ENCODE peak calls at places on chromosomes 4 and X, in seven cellular contexts. A, B, Y, U, H, M and C are unnamed samples.

GRCh38 chr4:75867135-75867534 is 35.1 kb downstream of the PPEF2 start:
- DNase-seq in A (no peak), B (no peak), Y (no peak), U (no peak), H (no peak), M (no peak), C (no peak)

GRCh38 chrX:132518401-132518800 is 29.6 kb upstream of the MBNL3 start:
- DNase-seq in A (no peak), B (no peak), Y (no peak), U (no peak), H (no peak), M (no peak), C (no peak)

GRCh38 chr4:40576651-40577480 is 52.8 kb downstream of the RBM47 start:
- DNase-seq in A (no peak), B (no peak), Y (peak; percentile 82), U (peak; percentile 33), H (no peak), M (no peak), C (peak; percentile 47)

GRCh38 chrX:27162496-27162895 is 300.6 kb downstream of the PPP4R3C start:
- DNase-seq in A (no peak), B (no peak), Y (no peak), U (no peak), H (no peak), M (no peak), C (no peak)

GRCh38 chr4:75016472-75016871 is 83.6 kb downstream of the PARM1 start:
- DNase-seq in A (no peak), B (no peak), Y (no peak), U (no peak), H (no peak), M (no peak), C (no peak)

GRCh38 chr4:43423276-43423675 is 530.8 kb downstream of the GRXCR1 start:
- DNase-seq in A (no peak), B (no peak), Y (no peak), U (no peak), H (no peak), M (no peak), C (no peak)

GRCh38 chrX:71992711-71993110 is 82.1 kb downstream of the NHSL2 start:
- DNase-seq in A (peak; percentile 15), B (no peak), Y (no peak), U (no peak), H (no peak), M (peak; percentile 50), C (no peak)

GRCh38 chrX:30060718-30061117 is 154.6 kb upstream of the MAGEB2 start:
- DNase-seq in A (no peak), B (no peak), Y (peak; percentile 1), U (no peak), H (no peak), M (no peak), C (no peak)

GRCh38 chrX:68429216-68429615 is 4.1 kb downstream of the OPHN1 start:
- DNase-seq in A (no peak), B (no peak), Y (peak; percentile 36), U (no peak), H (no peak), M (no peak), C (no peak)

GRCh38 chr4:89226665-89227572 is 80.7 kb downstream of the GPRIN3 start:
- DNase-seq in A (peak; percentile 69), B (peak; percentile 79), Y (peak; percentile 76), U (peak; percentile 59), H (peak; percentile 50), M (peak; percentile 86), C (peak; percentile 56)

GRCh38 chrX:7586126-7586525 is 256.8 kb upstream of the VCX start:
- DNase-seq in A (no peak), B (no peak), Y (peak; percentile 17), U (peak; percentile 49), H (no peak), M (no peak), C (no peak)